ENCODE peak calls at places on chromosome 13, in four cellular contexts. One of them, this sample, is unnamed.

GRCh38 chr13:102128216-102128800 is 273.5 kb downstream of the FGF14 start:
- DNase-seq in fibroblast of lung: peak
- DNase-seq in mammary epithelial cell: peak
- DNase-seq in neural progenitor cell: no peak
- DNase-seq in this sample: peak

GRCh38 chr13:78608254-78608704 is 4.9 kb upstream of the POU4F1 start:
- DNase-seq in fibroblast of lung: no peak
- DNase-seq in mammary epithelial cell: no peak
- DNase-seq in neural progenitor cell: peak
- DNase-seq in this sample: no peak

GRCh38 chr13:99386911-99387788 is 80.0 kb upstream of the GPR183 start:
- DNase-seq in fibroblast of lung: no peak
- DNase-seq in mammary epithelial cell: peak
- DNase-seq in neural progenitor cell: peak
- DNase-seq in this sample: peak

GRCh38 chr13:43376596-43376995 is 353.2 kb downstream of the DNAJC15 start:
- DNase-seq in fibroblast of lung: no peak
- DNase-seq in mammary epithelial cell: no peak
- DNase-seq in neural progenitor cell: no peak
- DNase-seq in this sample: no peak

GRCh38 chr13:60612593-60612992 is 215.6 kb downstream of the TDRD3 start:
- DNase-seq in fibroblast of lung: no peak
- DNase-seq in mammary epithelial cell: no peak
- DNase-seq in neural progenitor cell: peak
- DNase-seq in this sample: no peak

GRCh38 chr13:36778083-36778671 is 40.8 kb upstream of the RFXAP start:
- DNase-seq in fibroblast of lung: peak
- DNase-seq in mammary epithelial cell: peak
- DNase-seq in neural progenitor cell: peak
- DNase-seq in this sample: peak

GRCh38 chr13:42394361-42395065 is 122.6 kb downstream of the AKAP11 start:
- DNase-seq in fibroblast of lung: no peak
- DNase-seq in mammary epithelial cell: no peak
- DNase-seq in neural progenitor cell: no peak
- DNase-seq in this sample: no peak

GRCh38 chr13:101390461-101390860 is 25.8 kb downstream of the NALCN start:
- DNase-seq in fibroblast of lung: peak
- DNase-seq in mammary epithelial cell: peak
- DNase-seq in neural progenitor cell: no peak
- DNase-seq in this sample: peak

GRCh38 chr13:46087481-46087880 is 17.4 kb downstream of the CPB2 start:
- DNase-seq in fibroblast of lung: no peak
- DNase-seq in mammary epithelial cell: no peak
- DNase-seq in neural progenitor cell: no peak
- DNase-seq in this sample: no peak

GRCh38 chr13:104357174-104357573 is 1291.0 kb upstream of the SLC10A2 start:
- DNase-seq in fibroblast of lung: peak
- DNase-seq in mammary epithelial cell: no peak
- DNase-seq in neural progenitor cell: peak
- DNase-seq in this sample: no peak

GRCh38 chr13:22926176-22927007 is 254.4 kb upstream of the SGCG start:
- DNase-seq in fibroblast of lung: peak
- DNase-seq in mammary epithelial cell: no peak
- DNase-seq in neural progenitor cell: peak
- DNase-seq in this sample: peak

GRCh38 chr13:69654392-69654791 is 453.2 kb upstream of the ATXN8OS start:
- DNase-seq in fibroblast of lung: no peak
- DNase-seq in mammary epithelial cell: no peak
- DNase-seq in neural progenitor cell: no peak
- DNase-seq in this sample: no peak

GRCh38 chr13:22218784-22219183 is 547.9 kb downstream of the FGF9 start:
- DNase-seq in fibroblast of lung: no peak
- DNase-seq in mammary epithelial cell: no peak
- DNase-seq in neural progenitor cell: no peak
- DNase-seq in this sample: peak

GRCh38 chr13:97512732-97513131 is 78.8 kb downstream of the RAP2A start:
- DNase-seq in fibroblast of lung: no peak
- DNase-seq in mammary epithelial cell: no peak
- DNase-seq in neural progenitor cell: no peak
- DNase-seq in this sample: no peak

GRCh38 chr13:46355906-46356305 is 31.1 kb downstream of the RUBCNL start:
- DNase-seq in fibroblast of lung: peak
- DNase-seq in mammary epithelial cell: no peak
- DNase-seq in neural progenitor cell: no peak
- DNase-seq in this sample: no peak

GRCh38 chr13:49776871-49777270 is 15.6 kb downstream of the KPNA3 start:
- DNase-seq in fibroblast of lung: peak
- DNase-seq in mammary epithelial cell: no peak
- DNase-seq in neural progenitor cell: no peak
- DNase-seq in this sample: peak

GRCh38 chr13:22077205-22077683 is 406.4 kb downstream of the FGF9 start:
- DNase-seq in fibroblast of lung: no peak
- DNase-seq in mammary epithelial cell: no peak
- DNase-seq in neural progenitor cell: no peak
- DNase-seq in this sample: no peak

GRCh38 chr13:21550918-21551317 is 53.1 kb downstream of the MICU2 start:
- DNase-seq in fibroblast of lung: no peak
- DNase-seq in mammary epithelial cell: peak
- DNase-seq in neural progenitor cell: no peak
- DNase-seq in this sample: no peak

GRCh38 chr13:102710261-102710679 is 15.4 kb upstream of the METTL21C start:
- DNase-seq in fibroblast of lung: peak
- DNase-seq in mammary epithelial cell: no peak
- DNase-seq in neural progenitor cell: no peak
- DNase-seq in this sample: peak

GRCh38 chr13:48042889-48043288 is 5.4 kb downstream of the NUDT15 start:
- DNase-seq in fibroblast of lung: no peak
- DNase-seq in mammary epithelial cell: no peak
- DNase-seq in neural progenitor cell: no peak
- DNase-seq in this sample: no peak

GRCh38 chr13:99926014-99926731 is 45.4 kb downstream of the ZIC5 start:
- DNase-seq in fibroblast of lung: peak
- DNase-seq in mammary epithelial cell: no peak
- DNase-seq in neural progenitor cell: no peak
- DNase-seq in this sample: peak

GRCh38 chr13:110137677-110138008 is 169.3 kb downstream of the COL4A1 start:
- DNase-seq in fibroblast of lung: no peak
- DNase-seq in mammary epithelial cell: no peak
- DNase-seq in neural progenitor cell: peak
- DNase-seq in this sample: peak

GRCh38 chr13:101415358-101416174 is 742 bp downstream of the NALCN start:
- DNase-seq in fibroblast of lung: no peak
- DNase-seq in mammary epithelial cell: no peak
- DNase-seq in neural progenitor cell: peak
- DNase-seq in this sample: peak

GRCh38 chr13:50080158-50080855 is 65.1 kb downstream of the KCNRG start:
- DNase-seq in fibroblast of lung: peak
- DNase-seq in mammary epithelial cell: peak
- DNase-seq in neural progenitor cell: peak
- DNase-seq in this sample: peak

DNA sequence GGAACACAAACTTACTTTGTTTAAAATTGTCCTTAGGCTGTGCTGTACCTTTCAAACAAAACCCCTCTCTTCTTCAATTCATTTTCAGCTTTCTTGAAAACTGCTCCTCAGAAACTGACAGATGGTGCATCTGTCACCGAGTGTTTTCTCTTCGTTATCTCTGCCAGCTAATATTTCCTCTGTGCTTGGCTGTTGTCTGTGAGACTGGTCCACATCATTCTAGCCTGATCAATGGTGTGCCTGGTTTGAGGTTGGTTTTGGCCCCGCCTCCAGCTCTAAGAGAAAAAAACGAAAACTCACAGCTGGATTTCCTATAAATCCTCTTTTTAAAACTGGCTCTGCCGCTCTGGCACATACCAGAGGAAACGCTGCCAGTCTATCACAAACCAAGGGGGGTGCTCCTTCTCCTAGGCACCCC is 79.7 kb downstream of the STARD13 start:
- DNase-seq in fibroblast of lung: peak
- DNase-seq in mammary epithelial cell: no peak
- DNase-seq in neural progenitor cell: peak
- DNase-seq in this sample: no peak
- H2AFZ ChIP-seq in fibroblast of lung: no peak
- H2AFZ ChIP-seq in mammary epithelial cell: no peak
- H2AFZ ChIP-seq in neural progenitor cell: no peak
- H2AFZ ChIP-seq in this sample: no peak

GRCh38 chr13:27961227-27962085 is 7.7 kb downstream of the CDX2 start:
- DNase-seq in fibroblast of lung: no peak
- DNase-seq in mammary epithelial cell: no peak
- DNase-seq in neural progenitor cell: no peak
- DNase-seq in this sample: no peak
- TF ChIP-seq EZH2 in fibroblast of lung: no peak
- TF ChIP-seq EZH2 in mammary epithelial cell: no peak
- TF ChIP-seq EZH2 in neural progenitor cell: peak
- TF ChIP-seq EZH2 in this sample: peak

DNA sequence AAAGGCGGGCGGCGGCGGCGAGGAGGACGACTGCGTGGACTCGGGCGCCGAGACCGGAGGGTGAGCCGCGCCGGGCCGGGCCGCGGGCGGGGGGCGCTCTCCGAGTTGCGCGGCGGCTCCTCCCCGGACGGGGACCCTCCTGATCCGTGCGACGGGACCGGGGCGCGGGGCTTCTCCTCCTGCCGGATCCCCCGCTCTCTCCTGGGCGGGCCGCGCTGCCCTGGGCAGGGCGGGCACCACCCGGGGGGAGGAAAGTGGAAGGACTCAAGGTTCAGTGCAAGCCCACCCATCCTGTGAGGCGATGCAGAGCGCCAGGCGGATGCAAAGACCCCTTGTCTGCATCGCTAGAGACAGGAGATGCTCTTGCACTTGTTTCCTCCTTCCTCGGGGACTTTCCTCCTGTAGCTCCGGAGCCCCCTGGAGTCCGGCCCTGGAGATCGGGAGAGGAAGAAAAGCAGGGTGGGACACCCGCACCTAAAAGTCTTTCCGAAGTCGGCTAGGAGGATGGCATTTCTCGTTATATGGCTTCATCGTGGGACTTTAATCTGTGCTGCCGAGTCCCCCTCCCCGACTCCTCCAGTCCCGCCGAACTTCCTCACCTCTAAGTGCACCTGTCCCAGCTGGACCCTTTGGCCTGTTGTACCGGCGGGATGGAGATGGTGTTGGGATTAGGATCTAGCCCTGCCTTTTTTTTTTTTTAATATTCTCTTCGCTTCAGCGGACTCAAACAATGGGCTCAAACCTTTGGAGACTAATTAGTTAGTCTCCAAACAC is 499 bp downstream of the FAM124A start:
- DNase-seq in fibroblast of lung: peak
- DNase-seq in mammary epithelial cell: no peak
- DNase-seq in neural progenitor cell: peak
- DNase-seq in this sample: peak
- H2AFZ ChIP-seq in fibroblast of lung: peak
- H2AFZ ChIP-seq in mammary epithelial cell: peak
- H2AFZ ChIP-seq in neural progenitor cell: peak
- H2AFZ ChIP-seq in this sample: peak

DNA sequence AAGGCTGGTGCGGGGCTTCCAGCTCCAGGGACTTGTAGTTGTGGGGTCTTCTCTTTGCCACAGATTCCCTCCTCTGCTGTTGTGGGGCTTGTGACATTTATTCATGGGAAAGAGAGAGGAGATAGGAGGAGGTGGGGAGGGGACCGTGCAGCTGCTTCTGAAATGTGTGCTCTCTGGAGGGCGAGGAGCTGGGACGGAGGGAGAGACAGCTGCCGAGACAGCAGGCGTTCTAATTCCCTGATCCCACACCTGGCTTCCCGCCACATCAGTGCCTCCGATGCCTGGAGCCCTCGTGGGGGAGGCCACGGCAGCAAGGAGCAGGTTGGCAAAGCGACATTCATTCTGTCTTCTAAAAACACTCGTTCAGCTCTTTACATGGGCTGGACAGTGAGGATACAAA is 164.4 kb downstream of the USP12 start:
- DNase-seq in fibroblast of lung: no peak
- DNase-seq in mammary epithelial cell: no peak
- DNase-seq in neural progenitor cell: peak
- DNase-seq in this sample: no peak
- TF ChIP-seq EZH2 in fibroblast of lung: no peak
- TF ChIP-seq EZH2 in mammary epithelial cell: no peak
- TF ChIP-seq EZH2 in neural progenitor cell: no peak
- TF ChIP-seq EZH2 in this sample: no peak

DNA sequence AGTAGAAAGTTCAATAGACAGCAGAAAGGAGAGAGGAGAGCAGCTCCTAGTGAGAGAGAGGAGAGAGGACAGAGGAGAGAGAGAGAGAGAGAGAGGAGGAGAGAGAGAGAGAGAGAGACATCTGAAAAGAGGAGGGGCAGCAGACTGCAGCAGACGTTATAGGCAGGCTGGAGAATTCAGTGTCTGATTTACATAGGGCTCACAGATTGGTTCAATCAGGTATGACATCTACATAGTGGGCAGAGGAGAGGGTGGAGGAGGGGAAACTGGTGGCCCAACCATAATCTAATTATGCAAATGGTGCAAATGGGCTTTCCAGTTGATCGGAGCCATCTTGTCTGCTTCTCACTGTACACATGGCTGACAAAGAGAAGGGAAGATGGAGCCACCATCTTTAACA is 221.3 kb upstream of the TRPC4 start:
- DNase-seq in fibroblast of lung: no peak
- DNase-seq in mammary epithelial cell: no peak
- DNase-seq in neural progenitor cell: peak
- DNase-seq in this sample: no peak
- H2AFZ ChIP-seq in fibroblast of lung: no peak
- H2AFZ ChIP-seq in mammary epithelial cell: no peak
- H2AFZ ChIP-seq in neural progenitor cell: peak
- H2AFZ ChIP-seq in this sample: no peak

GRCh38 chr13:66501187-66501586 is 728.9 kb downstream of the PCDH9 start:
- DNase-seq in fibroblast of lung: peak
- DNase-seq in mammary epithelial cell: peak
- DNase-seq in neural progenitor cell: no peak
- DNase-seq in this sample: no peak
- TF ChIP-seq EZH2 in fibroblast of lung: no peak
- TF ChIP-seq EZH2 in mammary epithelial cell: no peak
- TF ChIP-seq EZH2 in neural progenitor cell: no peak
- TF ChIP-seq EZH2 in this sample: no peak

GRCh38 chr13:33610471-33611015 is 207.4 kb upstream of the RFC3 start:
- DNase-seq in fibroblast of lung: peak
- DNase-seq in mammary epithelial cell: no peak
- DNase-seq in neural progenitor cell: peak
- DNase-seq in this sample: no peak

GRCh38 chr13:33615436-33615835 is 202.5 kb upstream of the RFC3 start:
- DNase-seq in fibroblast of lung: no peak
- DNase-seq in mammary epithelial cell: no peak
- DNase-seq in neural progenitor cell: no peak
- DNase-seq in this sample: no peak

GRCh38 chr13:33612641-33613638 is 205.0 kb upstream of the RFC3 start:
- DNase-seq in fibroblast of lung: no peak
- DNase-seq in mammary epithelial cell: no peak
- DNase-seq in neural progenitor cell: no peak
- DNase-seq in this sample: no peak

GRCh38 chr13:33606692-33607091 is 211.3 kb upstream of the RFC3 start:
- DNase-seq in fibroblast of lung: no peak
- DNase-seq in mammary epithelial cell: no peak
- DNase-seq in neural progenitor cell: peak
- DNase-seq in this sample: peak

GRCh38 chr13:33611016-33611805 is 206.7 kb upstream of the RFC3 start:
- DNase-seq in fibroblast of lung: peak
- DNase-seq in mammary epithelial cell: no peak
- DNase-seq in neural progenitor cell: peak
- DNase-seq in this sample: no peak
- H2AFZ ChIP-seq in fibroblast of lung: peak
- H2AFZ ChIP-seq in mammary epithelial cell: no peak
- H2AFZ ChIP-seq in neural progenitor cell: no peak
- H2AFZ ChIP-seq in this sample: no peak

This sample was measured in GM23248.